ENCODE peak calls at places on chromosomes 1 and 21, in nine cellular contexts. Q is AG08396; T is NCI-H345; F is HFFc6; H is GDM1; V is NCI-H1105; D is AG08395; A is stimulated activated CD4-positive, alpha-beta T cell treated with anti-CD3 and anti-CD28 coated beads, Interleukin-1b, Interleukin-23, amount 100 ng/mL, for 48 hours; X is effector CD4-positive, alpha-beta T cell. Y is an unnamed sample.

GRCh38 chr1:17586172-17586963 is 46.9 kb downstream of the ARHGEF10L start:
- DNase-seq in T (no peak), D (peak), A (no peak), H (no peak), Q (peak), X (no peak), F (peak), V (no peak), Y (no peak)

GRCh38 chr21:44353200-44353970 is at the start of gene TRPM2:
- DNase-seq in D (peak), A (no peak), X (no peak), F (no peak), V (no peak), Q (no peak), T (no peak), H (peak), Y (no peak)

GRCh38 chr21:33668620-33669019 is 26.3 kb downstream of the ITSN1 start:
- DNase-seq in D (no peak), V (no peak), X (no peak), T (no peak), F (no peak), H (no peak), Q (no peak), A (no peak), Y (no peak)

GRCh38 chr1:60984066-60984799 is 98.1 kb upstream of the NFIA start:
- DNase-seq in F (peak), D (peak), V (no peak), H (no peak), Q (peak), X (no peak), A (no peak), T (no peak), Y (no peak)

GRCh38 chr1:160629286-160630210 is 17.3 kb downstream of the SLAMF1 start:
- DNase-seq in X (peak), F (no peak), V (no peak), A (peak), Q (no peak), H (no peak), D (no peak), T (no peak), Y (no peak)

GRCh38 chr1:174746024-174746808 is 253.5 kb upstream of the CACYBP start:
- DNase-seq in Q (no peak), F (no peak), D (no peak), T (no peak), X (no peak), V (no peak), A (no peak), H (no peak), Y (no peak)

GRCh38 chr1:182249201-182249676 is 142.4 kb downstream of the GLUL start:
- DNase-seq in Q (no peak), D (no peak), F (no peak), H (no peak), X (no peak), T (no peak), A (peak), V (no peak), Y (no peak)

GRCh38 chr1:151009206-151009587 is 948 bp downstream of the PRUNE1 start:
- DNase-seq in X (no peak), V (no peak), H (no peak), F (peak), Q (peak), T (no peak), A (no peak), D (peak), Y (no peak)

GRCh38 chr1:17582124-17582768 is 42.7 kb downstream of the ARHGEF10L start:
- DNase-seq in V (no peak), Q (no peak), A (no peak), F (no peak), T (no peak), D (no peak), H (no peak), X (no peak), Y (no peak)

GRCh38 chr1:224219612-224220011 is 36.6 kb downstream of the DEGS1 start:
- DNase-seq in X (no peak), T (no peak), V (no peak), Q (no peak), F (no peak), H (no peak), A (no peak), D (no peak), Y (no peak)

GRCh38 chr1:40032240-40032891 is 8.2 kb upstream of the CAP1 start:
- DNase-seq in Q (peak), D (peak), T (peak), F (peak), V (peak), A (peak), X (peak), H (peak), Y (peak)

GRCh38 chr1:159925713-159926066 is 383 bp upstream of the TAGLN2 start:
- DNase-seq in Q (peak), X (no peak), T (no peak), V (no peak), H (no peak), D (peak), A (peak), F (no peak), Y (no peak)

GRCh38 chr1:143698016-143698415 is 273.8 kb downstream of the FAM72C start:
- DNase-seq in Q (peak), H (no peak), T (no peak), F (no peak), D (peak), X (no peak), A (peak), V (no peak), Y (no peak)

GRCh38 chr1:215749423-215749822 is 182.3 kb downstream of the KCTD3 start:
- DNase-seq in V (no peak), H (no peak), F (peak), T (no peak), A (no peak), X (no peak), Q (peak), D (peak), Y (no peak)

GRCh38 chr1:240170806-240171205 is 79.1 kb downstream of the FMN2 start:
- DNase-seq in D (no peak), A (no peak), Q (no peak), F (no peak), V (no peak), H (no peak), X (no peak), T (no peak), Y (no peak)

GRCh38 chr1:31122101-31122735 is 56.7 kb upstream of the PUM1 start:
- DNase-seq in T (no peak), F (no peak), V (no peak), D (no peak), Q (no peak), H (no peak), X (no peak), A (no peak), Y (no peak)

GRCh38 chr1:81954388-81955023 is 153.8 kb downstream of the ADGRL2 start:
- DNase-seq in F (no peak), X (no peak), Q (no peak), V (peak), D (no peak), H (no peak), A (no peak), T (no peak), Y (no peak)

Y was measured in NCI-H2029 treated with DMSO at 0.1 percent for 48 hours.